ENCODE peak calls at places on chromosome 21, in four cellular contexts. V is transverse colon; S is effector memory CD4-positive, alpha-beta T cell; X is mucosa of descending colon. P is an unnamed sample.
A peak's percentile ranks its signal among the peaks of the same experiment; 100 is the strongest.

GRCh38 chr21:44517175-44517899 is 22.7 kb downstream of the KRTAP10-1 start:
- DNase-seq in V (no peak), S (no peak), X (no peak), P (peak; percentile 7)

GRCh38 chr21:17607684-17608083 is 5.0 kb downstream of the BTG3 start:
- DNase-seq in V (no peak), S (no peak), X (peak; percentile 27), P (no peak)

GRCh38 chr21:41188476-41189146 is 20.7 kb downstream of the BACE2 start:
- DNase-seq in V (no peak), S (no peak), X (no peak), P (no peak)

GRCh38 chr21:36027352-36027751 is 33.0 kb downstream of the SETD4 start:
- DNase-seq in V (no peak), S (no peak), X (no peak), P (no peak)

GRCh38 chr21:40466893-40467483 is 380.0 kb downstream of the DSCAM start:
- DNase-seq in V (no peak), S (no peak), X (peak; percentile 25), P (no peak)

GRCh38 chr21:14376854-14377253 is 6.1 kb downstream of the HSPA13 start:
- DNase-seq in V (no peak), S (no peak), X (no peak), P (no peak)

GRCh38 chr21:43867332-43867703 is 2.3 kb downstream of the AGPAT3 start:
- DNase-seq in V (no peak), S (no peak), X (no peak), P (no peak)

GRCh38 chr21:44869860-44870747 is 3.4 kb downstream of the PTTG1IP start:
- DNase-seq in V (peak; percentile 55), S (no peak), X (no peak), P (peak; percentile 77)

GRCh38 chr21:21612446-21612845 is 614.2 kb downstream of the NCAM2 start:
- DNase-seq in V (no peak), S (no peak), X (no peak), P (peak; percentile 96)

GRCh38 chr21:20040768-20041167 is 957.4 kb upstream of the NCAM2 start:
- DNase-seq in V (no peak), S (no peak), X (peak; percentile 34), P (no peak)

GRCh38 chr21:39869141-39869818 is 2.0 kb downstream of the PCP4 start:
- DNase-seq in V (no peak), S (no peak), X (no peak), P (no peak)

GRCh38 chr21:14403681-14404318 is 20.9 kb upstream of the HSPA13 start:
- DNase-seq in V (no peak), S (no peak), X (peak; percentile 15), P (peak; percentile 5)

GRCh38 chr21:26280715-26281310 is 110.2 kb upstream of the APP start:
- DNase-seq in V (no peak), S (no peak), X (no peak), P (peak; percentile 9)

GRCh38 chr21:44494418-44494817 is 39.1 kb downstream of the LRRC3 start:
- DNase-seq in V (no peak), S (no peak), X (no peak), P (no peak)

GRCh38 chr21:43467785-43468184 is 40.9 kb upstream of the SIK1 start:
- DNase-seq in V (no peak), S (no peak), X (peak; percentile 1), P (no peak)

GRCh38 chr21:30227633-30228404 is 11.9 kb upstream of the CLDN8 start:
- DNase-seq in V (no peak), S (no peak), X (peak; percentile 38), P (peak; percentile 99)

GRCh38 chr21:43869486-43870325 is 4.7 kb downstream of the AGPAT3 start:
- DNase-seq in V (no peak), S (no peak), X (no peak), P (no peak)

GRCh38 chr21:17585875-17586450 is 26.7 kb downstream of the BTG3 start:
- DNase-seq in V (no peak), S (no peak), X (peak; percentile 58), P (no peak)

GRCh38 chr21:41217656-41218380 is 49.9 kb downstream of the BACE2 start:
- DNase-seq in V (peak; percentile 80), S (no peak), X (peak; percentile 78), P (peak; percentile 5)

GRCh38 chr21:16304700-16305099 is 574.9 kb downstream of the USP25 start:
- DNase-seq in V (no peak), S (no peak), X (no peak), P (no peak)

GRCh38 chr21:25467891-25468290 is 139.4 kb downstream of the MRPL39 start:
- DNase-seq in V (no peak), S (no peak), X (no peak), P (no peak)

GRCh38 chr21:44383216-44383615 is 29.8 kb downstream of the TRPM2 start:
- DNase-seq in V (no peak), S (no peak), X (no peak), P (no peak)

GRCh38 chr21:45011911-45012660 is 62.3 kb upstream of the ADARB1 start:
- DNase-seq in V (peak; percentile 19), S (no peak), X (no peak), P (peak; percentile 72)

GRCh38 chr21:46022551-46023107 is 41.1 kb downstream of the COL6A1 start:
- DNase-seq in V (no peak), S (no peak), X (no peak), P (no peak)
- H3K4me3 ChIP-seq in V (no peak overlapping the region), S (no peak overlapping the region), X (no peak overlapping the region), P (no peak overlapping the region)

GRCh38 chr21:34890724-34891609 is 158.1 kb downstream of the RUNX1 start:
- DNase-seq in V (peak; percentile 30), S (no peak), X (peak; percentile 47), P (no peak)
- H3K4me3 ChIP-seq in V (peak overlapping the region; percentile 86), S (peak overlapping the region; percentile 60), X (no peak overlapping the region), P (peak overlapping the region; percentile 88)

DNA sequence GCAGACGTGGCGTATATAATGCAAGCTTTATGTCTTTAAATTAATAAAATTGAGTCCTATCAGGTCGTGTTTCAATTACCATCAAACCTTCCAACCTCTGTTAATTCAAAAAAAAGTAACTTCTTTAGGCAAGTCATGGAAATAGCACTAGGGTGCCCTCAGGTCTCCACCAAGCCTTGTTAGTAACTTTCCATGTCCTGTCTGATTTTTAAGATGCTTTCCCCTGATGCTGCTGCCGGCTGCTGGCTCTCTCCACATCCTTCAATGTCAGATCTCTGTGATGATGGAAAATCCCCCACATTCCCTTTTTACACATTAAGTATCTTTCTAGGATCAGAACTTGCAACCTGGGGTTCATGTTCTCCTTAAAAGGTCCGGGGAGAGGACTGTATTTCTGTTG is 3.0 kb downstream of the ERG start:
- DNase-seq in V (no peak), S (no peak), X (no peak), P (no peak)
- H3K4me3 ChIP-seq in V (no peak overlapping the region), S (no peak overlapping the region), X (no peak overlapping the region), P (no peak overlapping the region)

GRCh38 chr21:37554661-37555379 is 188.2 kb downstream of the DYRK1A start:
- DNase-seq in V (no peak), S (no peak), X (no peak), P (no peak)
- H3K4me3 ChIP-seq in V (no peak overlapping the region), S (no peak overlapping the region), X (no peak overlapping the region), P (no peak overlapping the region)

GRCh38 chr21:29155118-29155932 is 24.9 kb downstream of the MAP3K7CL start:
- DNase-seq in V (no peak), S (no peak), X (no peak), P (no peak)
- H3K4me3 ChIP-seq in V (peak overlapping the region; percentile 14), S (no peak overlapping the region), X (no peak overlapping the region), P (peak overlapping the region; percentile 33)

GRCh38 chr21:33032434-33033047 is 6.8 kb downstream of the OLIG2 start:
- DNase-seq in V (no peak), S (no peak), X (no peak), P (no peak)

GRCh38 chr21:33031562-33031961 is 5.8 kb downstream of the OLIG2 start:
- DNase-seq in V (no peak), S (no peak), X (no peak), P (no peak)

GRCh38 chr21:33035147-33035546 is 9.4 kb downstream of the OLIG2 start:
- DNase-seq in V (no peak), S (no peak), X (no peak), P (no peak)

GRCh38 chr21:33033094-33033951 is 7.6 kb downstream of the OLIG2 start:
- DNase-seq in V (no peak), S (no peak), X (no peak), P (no peak)

GRCh38 chr21:33033961-33034413 is 8.3 kb downstream of the OLIG2 start:
- DNase-seq in V (no peak), S (no peak), X (no peak), P (no peak)
- H3K4me3 ChIP-seq in V (no peak overlapping the region), S (no peak overlapping the region), X (no peak overlapping the region), P (no peak overlapping the region)

GRCh38 chr21:31798842-31799691 is 67.1 kb upstream of the SCAF4 start:
- DNase-seq in V (no peak), S (no peak), X (no peak), P (no peak)

GRCh38 chr21:31801551-31802234 is 69.8 kb upstream of the SCAF4 start:
- DNase-seq in V (no peak), S (no peak), X (no peak), P (no peak)

GRCh38 chr21:31802331-31802730 is 70.4 kb upstream of the SCAF4 start:
- DNase-seq in V (no peak), S (no peak), X (no peak), P (no peak)

GRCh38 chr21:31803039-31804007 is 69.5 kb upstream of the HUNK start:
- DNase-seq in V (no peak), S (no peak), X (no peak), P (no peak)

GRCh38 chr21:31804008-31804394 is 68.8 kb upstream of the HUNK start:
- DNase-seq in V (no peak), S (no peak), X (no peak), P (no peak)
- H3K4me3 ChIP-seq in V (no peak overlapping the region), S (no peak overlapping the region), X (no peak overlapping the region), P (no peak overlapping the region)

DNA sequence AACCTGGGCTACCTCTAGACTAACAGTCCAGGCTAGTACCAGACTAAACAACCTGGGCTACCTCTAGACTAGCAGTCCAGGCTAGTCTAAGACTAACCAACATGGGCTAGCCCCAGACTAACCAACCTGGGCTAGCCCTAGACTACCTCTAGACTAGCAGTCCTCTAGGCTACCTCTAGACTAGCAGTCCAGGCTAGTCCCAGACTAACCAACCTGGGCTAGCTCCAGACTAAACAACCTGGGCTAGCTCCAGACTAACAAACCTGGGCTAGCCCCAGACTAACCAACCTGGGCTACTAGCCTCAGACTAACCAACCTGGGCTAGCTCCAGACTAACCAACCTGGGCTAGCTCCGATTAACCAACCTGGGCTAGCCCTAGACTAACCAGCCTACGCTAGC is 2.0 kb downstream of the TFF2 start:
- DNase-seq in V (no peak), S (no peak), X (no peak), P (no peak)
- H3K4me3 ChIP-seq in V (no peak overlapping the region), S (no peak overlapping the region), X (no peak overlapping the region), P (no peak overlapping the region)